ENCODE peak calls at places on chromosomes 5 and 9, in ten cellular contexts. A, N, J, T, Q, R, K, F, E and W are unnamed samples.

GRCh38 chr5:157266286-157267007 is 524 bp downstream of the CYFIP2 start:
- DNase-seq in A (no peak), N (peak; percentile 73), J (no peak), T (no peak), Q (no peak), R (peak; percentile 44), K (peak; percentile 78), F (no peak), E (no peak), W (peak; percentile 52)

GRCh38 chr5:145160679-145161078 is 674.5 kb downstream of the PRELID2 start:
- DNase-seq in A (no peak), N (no peak), J (no peak), T (no peak), Q (no peak), R (no peak), K (no peak), F (no peak), E (no peak), W (no peak)

GRCh38 chr9:127770905-127771569 is 7.4 kb downstream of the SH2D3C start:
- DNase-seq in A (peak; percentile 92), N (peak; percentile 94), J (peak; percentile 87), T (peak; percentile 90), Q (peak; percentile 97), R (peak; percentile 99), K (peak; percentile 99), F (peak; percentile 92), E (peak; percentile 87), W (peak; percentile 100)

GRCh38 chr5:77390222-77390621 is 101.9 kb downstream of the WDR41 start:
- DNase-seq in A (no peak), N (no peak), J (no peak), T (no peak), Q (no peak), R (no peak), K (no peak), F (no peak), E (no peak), W (no peak)

GRCh38 chr5:176822426-176823075 is 12.2 kb downstream of the UNC5A start:
- DNase-seq in A (no peak), N (no peak), J (no peak), T (no peak), Q (no peak), R (no peak), K (no peak), F (no peak), E (no peak), W (no peak)

GRCh38 chr9:89943309-89943708 is 338.5 kb downstream of the GADD45G start:
- DNase-seq in A (no peak), N (no peak), J (no peak), T (no peak), Q (no peak), R (no peak), K (no peak), F (no peak), E (no peak), W (no peak)

GRCh38 chr5:115979628-115980041 is 17.4 kb downstream of the LVRN start:
- DNase-seq in A (peak; percentile 71), N (no peak), J (no peak), T (no peak), Q (peak; percentile 66), R (no peak), K (no peak), F (peak; percentile 82), E (peak; percentile 61), W (no peak)

GRCh38 chr9:16884952-16885513 is 14.6 kb upstream of the BNC2 start:
- DNase-seq in A (peak; percentile 71), N (no peak), J (no peak), T (no peak), Q (peak; percentile 84), R (no peak), K (no peak), F (peak; percentile 98), E (peak; percentile 98), W (no peak)

GRCh38 chr9:78393340-78393739 is 96.4 kb downstream of the PSAT1 start:
- DNase-seq in A (no peak), N (no peak), J (no peak), T (no peak), Q (no peak), R (no peak), K (no peak), F (no peak), E (no peak), W (no peak)

GRCh38 chr5:56649569-56649968 is 165.8 kb upstream of the MAP3K1 start:
- DNase-seq in A (peak; percentile 8), N (no peak), J (no peak), T (no peak), Q (peak; percentile 79), R (peak; percentile 60), K (no peak), F (no peak), E (peak; percentile 66), W (no peak)

GRCh38 chr9:93625000-93625399 is 48.6 kb downstream of the PHF2 start:
- DNase-seq in A (no peak), N (no peak), J (no peak), T (no peak), Q (peak; percentile 27), R (no peak), K (no peak), F (no peak), E (no peak), W (no peak)

GRCh38 chr5:179125789-179126505 is 65.8 kb downstream of the ZNF354C start:
- DNase-seq in A (no peak), N (no peak), J (no peak), T (no peak), Q (no peak), R (peak; percentile 5), K (no peak), F (no peak), E (no peak), W (no peak)

GRCh38 chr9:31030741-31031202 is 1353.7 kb upstream of the ACO1 start:
- DNase-seq in A (peak; percentile 5), N (no peak), J (no peak), T (no peak), Q (peak; percentile 6), R (no peak), K (no peak), F (no peak), E (no peak), W (no peak)

DNA sequence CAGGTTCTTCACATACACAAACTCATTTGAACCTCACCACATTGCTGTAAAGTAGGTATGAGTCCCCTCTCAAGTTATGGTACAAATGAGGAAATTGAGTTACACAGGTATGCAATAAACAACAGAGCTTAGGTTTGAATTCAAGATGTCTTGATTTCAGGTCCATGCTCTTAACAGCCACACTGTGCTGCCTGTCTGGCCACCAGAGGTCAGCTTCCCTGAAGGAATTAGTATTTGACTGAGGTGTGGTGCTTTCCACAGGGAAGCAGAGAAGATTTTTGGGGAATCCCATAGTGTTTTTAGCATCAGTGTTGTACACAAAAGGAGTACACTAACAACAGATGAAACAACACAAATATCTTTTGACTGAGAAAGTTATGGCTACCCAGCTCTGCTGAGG is 94.4 kb upstream of the ITGA1 start:
- DNase-seq in A (peak; percentile 59), N (no peak), J (peak; percentile 11), T (no peak), Q (peak; percentile 65), R (no peak), K (no peak), F (no peak), E (no peak), W (no peak)
- TF ChIP-seq CTCF in A (peak; percentile 70), N (no peak), J (peak; percentile 45), T (peak; percentile 37), Q (peak; percentile 80), R (peak; percentile 29), K (peak; percentile 64), F (peak; percentile 62), E (peak; percentile 67), W (peak; percentile 49)

GRCh38 chr5:31581498-31582099 is 49.5 kb downstream of the C5orf22 start:
- DNase-seq in A (peak; percentile 72), N (peak; percentile 24), J (no peak), T (no peak), Q (peak; percentile 69), R (no peak), K (no peak), F (no peak), E (no peak), W (no peak)
- TF ChIP-seq CTCF in A (peak; percentile 40), N (peak; percentile 69), J (peak; percentile 67), T (peak; percentile 18), Q (peak; percentile 32), R (peak; percentile 56), K (no peak), F (peak; percentile 50), E (no peak), W (peak; percentile 64)

GRCh38 chr9:106387965-106388364 is 475.0 kb upstream of the ZNF462 start:
- DNase-seq in A (no peak), N (no peak), J (no peak), T (no peak), Q (no peak), R (no peak), K (no peak), F (no peak), E (no peak), W (no peak)
- TF ChIP-seq CTCF in A (no peak), N (no peak), J (no peak), T (no peak), Q (no peak), R (no peak), K (no peak), F (no peak), E (no peak), W (no peak)

GRCh38 chr5:174044451-174044850 is 1.1 kb upstream of the NSG2 start:
- DNase-seq in A (no peak), N (no peak), J (no peak), T (no peak), Q (no peak), R (no peak), K (peak; percentile 17), F (no peak), E (no peak), W (no peak)

GRCh38 chr5:174044855-174045254 is 651 bp upstream of the NSG2 start:
- DNase-seq in A (no peak), N (no peak), J (no peak), T (no peak), Q (no peak), R (no peak), K (no peak), F (no peak), E (no peak), W (no peak)

GRCh38 chr5:174046558-174046957 is 1.1 kb downstream of the NSG2 start:
- DNase-seq in A (no peak), N (no peak), J (no peak), T (no peak), Q (no peak), R (no peak), K (peak; percentile 13), F (no peak), E (no peak), W (no peak)

GRCh38 chr5:174047472-174047871 is 2.0 kb downstream of the NSG2 start:
- DNase-seq in A (no peak), N (no peak), J (no peak), T (no peak), Q (no peak), R (no peak), K (no peak), F (no peak), E (no peak), W (no peak)

DNA sequence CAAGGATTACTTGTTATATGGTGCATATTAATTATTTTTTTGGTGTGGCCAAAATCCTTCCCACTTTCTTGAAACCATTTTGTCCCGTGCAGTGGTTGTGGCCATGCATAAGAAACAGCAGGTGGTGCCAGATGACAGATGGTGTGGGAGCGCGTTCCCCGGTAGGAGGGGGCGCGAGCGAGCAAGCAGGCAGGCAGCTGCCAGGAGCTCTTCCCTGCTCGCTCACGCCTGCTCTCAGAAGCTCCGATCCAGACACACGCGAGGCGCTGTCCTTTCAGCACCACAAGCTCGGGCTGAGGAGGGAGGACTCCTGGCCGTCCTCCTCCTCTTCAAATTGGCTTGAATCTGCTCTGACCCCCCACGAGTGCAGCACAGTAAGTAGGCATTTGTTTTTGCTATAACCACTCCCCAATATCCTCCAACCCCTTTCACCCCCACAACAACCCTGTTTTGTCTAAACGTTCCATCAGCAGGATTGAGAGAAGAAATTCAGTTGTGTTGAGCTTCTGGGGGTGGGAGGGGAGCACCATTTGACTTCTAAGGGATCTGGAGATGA is at the start of gene NSG2:
- DNase-seq in A (peak; percentile 52), N (peak; percentile 2), J (no peak), T (peak; percentile 16), Q (peak; percentile 79), R (peak; percentile 84), K (peak; percentile 83), F (peak; percentile 56), E (peak; percentile 64), W (peak; percentile 92)
- TF ChIP-seq CTCF in A (no peak), N (no peak), J (no peak), T (peak; percentile 74), Q (peak; percentile 58), R (peak; percentile 96), K (peak; percentile 81), F (peak; percentile 62), E (peak; percentile 73), W (peak; percentile 84)